ENCODE peak calls at places on chromosomes 11 and 22, in seven cellular contexts. One of them, this sample, is unnamed.

GRCh38 chr11:11263238-11264030 is 89.6 kb downstream of the CSNK2A3 start:
- DNase-seq in GM23338: peak; percentile 28
- DNase-seq in K562: no peak
- DNase-seq in uterus: peak; percentile 65
- DNase-seq in HL-60: no peak
- DNase-seq in suprapubic skin: no peak
- DNase-seq in A549: no peak
- DNase-seq in this sample: no peak

GRCh38 chr11:23688835-23689234 is 808.0 kb upstream of the LUZP2 start:
- DNase-seq in GM23338: no peak
- DNase-seq in K562: no peak
- DNase-seq in uterus: no peak
- DNase-seq in HL-60: no peak
- DNase-seq in suprapubic skin: no peak
- DNase-seq in A549: peak; percentile 1
- DNase-seq in this sample: no peak

GRCh38 chr22:49347376-49347775 is 480.3 kb downstream of the BRD1 start:
- DNase-seq in GM23338: no peak
- DNase-seq in K562: no peak
- DNase-seq in uterus: no peak
- DNase-seq in HL-60: no peak
- DNase-seq in suprapubic skin: peak; percentile 42
- DNase-seq in A549: no peak
- DNase-seq in this sample: no peak

GRCh38 chr11:85661972-85662664 is 2.8 kb downstream of the CREBZF start:
- DNase-seq in GM23338: no peak
- DNase-seq in K562: no peak
- DNase-seq in uterus: no peak
- DNase-seq in HL-60: no peak
- DNase-seq in suprapubic skin: no peak
- DNase-seq in A549: no peak
- DNase-seq in this sample: no peak

GRCh38 chr11:10407055-10407454 is 48.0 kb upstream of the AMPD3 start:
- DNase-seq in GM23338: no peak
- DNase-seq in K562: peak; percentile 39
- DNase-seq in uterus: no peak
- DNase-seq in HL-60: no peak
- DNase-seq in suprapubic skin: no peak
- DNase-seq in A549: peak; percentile 74
- DNase-seq in this sample: no peak

GRCh38 chr11:70255717-70256116 is 14.8 kb upstream of the PPFIA1 start:
- DNase-seq in GM23338: no peak
- DNase-seq in K562: no peak
- DNase-seq in uterus: peak; percentile 30
- DNase-seq in HL-60: no peak
- DNase-seq in suprapubic skin: no peak
- DNase-seq in A549: no peak
- DNase-seq in this sample: no peak

GRCh38 chr11:121250843-121251242 is 41.7 kb upstream of the SC5D start:
- DNase-seq in GM23338: no peak
- DNase-seq in K562: no peak
- DNase-seq in uterus: no peak
- DNase-seq in HL-60: no peak
- DNase-seq in suprapubic skin: no peak
- DNase-seq in A549: no peak
- DNase-seq in this sample: no peak

GRCh38 chr11:57515332-57516060 is at the start of gene SLC43A1:
- DNase-seq in GM23338: peak; percentile 57
- DNase-seq in K562: peak; percentile 85
- DNase-seq in uterus: peak; percentile 58
- DNase-seq in HL-60: peak; percentile 70
- DNase-seq in suprapubic skin: peak; percentile 73
- DNase-seq in A549: no peak
- DNase-seq in this sample: no peak

GRCh38 chr11:4183410-4184057 is 88.9 kb downstream of the RRM1 start:
- DNase-seq in GM23338: no peak
- DNase-seq in K562: no peak
- DNase-seq in uterus: no peak
- DNase-seq in HL-60: no peak
- DNase-seq in suprapubic skin: no peak
- DNase-seq in A549: no peak
- DNase-seq in this sample: no peak

GRCh38 chr11:43366597-43367121 is 7.9 kb downstream of the TTC17 start:
- DNase-seq in GM23338: no peak
- DNase-seq in K562: peak; percentile 39
- DNase-seq in uterus: no peak
- DNase-seq in HL-60: no peak
- DNase-seq in suprapubic skin: no peak
- DNase-seq in A549: no peak
- DNase-seq in this sample: no peak

GRCh38 chr11:68213135-68213515 is at the start of gene KMT5B:
- DNase-seq in GM23338: peak; percentile 72
- DNase-seq in K562: peak; percentile 53
- DNase-seq in uterus: peak; percentile 70
- DNase-seq in HL-60: no peak
- DNase-seq in suprapubic skin: no peak
- DNase-seq in A549: no peak
- DNase-seq in this sample: no peak

GRCh38 chr22:45968751-45969413 is 8.1 kb downstream of the WNT7B start:
- DNase-seq in GM23338: no peak
- DNase-seq in K562: no peak
- DNase-seq in uterus: no peak
- DNase-seq in HL-60: no peak
- DNase-seq in suprapubic skin: no peak
- DNase-seq in A549: no peak
- DNase-seq in this sample: no peak

GRCh38 chr11:122199661-122200060 is 83.6 kb upstream of the BLID start:
- DNase-seq in GM23338: no peak
- DNase-seq in K562: no peak
- DNase-seq in uterus: no peak
- DNase-seq in HL-60: no peak
- DNase-seq in suprapubic skin: no peak
- DNase-seq in A549: no peak
- DNase-seq in this sample: no peak

GRCh38 chr11:125662689-125663088 is 18.0 kb downstream of the ACRV1 start:
- DNase-seq in GM23338: no peak
- DNase-seq in K562: no peak
- DNase-seq in uterus: no peak
- DNase-seq in HL-60: no peak
- DNase-seq in suprapubic skin: no peak
- DNase-seq in A549: no peak
- DNase-seq in this sample: no peak

GRCh38 chr11:70799386-70799785 is 401.1 kb downstream of the CTTN start:
- DNase-seq in GM23338: no peak
- DNase-seq in K562: no peak
- DNase-seq in uterus: no peak
- DNase-seq in HL-60: no peak
- DNase-seq in suprapubic skin: no peak
- DNase-seq in A549: no peak
- DNase-seq in this sample: no peak

GRCh38 chr11:7637447-7638157 is 35.7 kb downstream of the CYB5R2 start:
- DNase-seq in GM23338: no peak
- DNase-seq in K562: no peak
- DNase-seq in uterus: peak; percentile 70
- DNase-seq in HL-60: no peak
- DNase-seq in suprapubic skin: no peak
- DNase-seq in A549: no peak
- DNase-seq in this sample: no peak

GRCh38 chr22:47045691-47046410 is 283.4 kb downstream of the TBC1D22A start:
- DNase-seq in GM23338: no peak
- DNase-seq in K562: no peak
- DNase-seq in uterus: no peak
- DNase-seq in HL-60: no peak
- DNase-seq in suprapubic skin: peak; percentile 56
- DNase-seq in A549: no peak
- DNase-seq in this sample: no peak

GRCh38 chr22:27207907-27208306 is 550.5 kb downstream of the MIAT start:
- DNase-seq in GM23338: no peak
- DNase-seq in K562: no peak
- DNase-seq in uterus: no peak
- DNase-seq in HL-60: no peak
- DNase-seq in suprapubic skin: no peak
- DNase-seq in A549: peak; percentile 68
- DNase-seq in this sample: no peak

GRCh38 chr22:42758929-42759629 is 38.4 kb upstream of the A4GALT start:
- DNase-seq in GM23338: peak; percentile 34
- DNase-seq in K562: no peak
- DNase-seq in uterus: no peak
- DNase-seq in HL-60: no peak
- DNase-seq in suprapubic skin: no peak
- DNase-seq in A549: peak; percentile 64
- DNase-seq in this sample: no peak

GRCh38 chr11:93279911-93280347 is 50.6 kb upstream of the DEUP1 start:
- DNase-seq in GM23338: no peak
- DNase-seq in K562: no peak
- DNase-seq in uterus: no peak
- DNase-seq in HL-60: no peak
- DNase-seq in suprapubic skin: no peak
- DNase-seq in A549: no peak
- DNase-seq in this sample: peak; percentile 48

GRCh38 chr11:35321532-35322320 is 97.6 kb downstream of the SLC1A2 start:
- DNase-seq in GM23338: no peak
- DNase-seq in K562: no peak
- DNase-seq in uterus: no peak
- DNase-seq in HL-60: no peak
- DNase-seq in suprapubic skin: no peak
- DNase-seq in A549: no peak
- DNase-seq in this sample: peak; percentile 46

GRCh38 chr11:108958446-108959123 is 293.7 kb downstream of the DDX10 start:
- DNase-seq in GM23338: no peak
- DNase-seq in K562: peak; percentile 22
- DNase-seq in uterus: no peak
- DNase-seq in HL-60: no peak
- DNase-seq in suprapubic skin: no peak
- DNase-seq in A549: peak; percentile 29
- DNase-seq in this sample: no peak

GRCh38 chr22:20418211-20418788 is 19.3 kb downstream of the SCARF2 start:
- DNase-seq in GM23338: peak; percentile 90
- DNase-seq in K562: peak; percentile 98
- DNase-seq in uterus: peak; percentile 85
- DNase-seq in HL-60: peak; percentile 41
- DNase-seq in suprapubic skin: peak; percentile 87
- DNase-seq in A549: peak; percentile 78
- DNase-seq in this sample: peak; percentile 80
- TF ChIP-seq CTCF in GM23338: peak; percentile 87
- TF ChIP-seq CTCF in K562: peak; percentile 100
- TF ChIP-seq CTCF in uterus: peak; percentile 87
- TF ChIP-seq CTCF in HL-60: peak; percentile 52
- TF ChIP-seq CTCF in suprapubic skin: peak; percentile 85
- TF ChIP-seq CTCF in A549: peak; percentile 82
- TF ChIP-seq CTCF in this sample: peak; percentile 87

DNA sequence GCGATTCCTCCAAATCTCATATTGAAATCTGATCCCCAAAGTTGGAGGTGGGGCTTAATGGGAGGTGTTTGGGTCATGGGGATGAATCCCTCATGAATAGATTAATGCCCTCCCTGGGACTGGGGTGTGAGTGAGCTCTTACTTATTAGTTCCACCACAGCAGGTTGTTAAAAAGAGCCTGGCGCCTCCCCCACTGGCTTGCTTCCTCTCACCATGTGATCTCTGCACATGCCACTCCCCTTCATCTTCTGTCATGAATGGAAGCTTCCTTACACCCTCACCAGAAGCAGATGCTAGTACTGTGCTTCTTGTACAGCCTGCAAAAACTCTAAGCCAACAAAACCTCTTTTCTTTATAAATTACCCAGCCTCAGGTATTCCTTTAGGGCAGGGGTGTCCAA is 8.8 kb downstream of the RRAS2 start:
- DNase-seq in GM23338: peak; percentile 75
- DNase-seq in K562: no peak
- DNase-seq in uterus: no peak
- DNase-seq in HL-60: no peak
- DNase-seq in suprapubic skin: no peak
- DNase-seq in A549: no peak
- DNase-seq in this sample: no peak
- H3K27ac ChIP-seq in GM23338: peak overlapping the region; percentile 74
- H3K27ac ChIP-seq in K562: no peak overlapping the region
- H3K27ac ChIP-seq in uterus: no peak overlapping the region
- H3K27ac ChIP-seq in HL-60: no peak overlapping the region
- H3K27ac ChIP-seq in suprapubic skin: no peak overlapping the region
- H3K27ac ChIP-seq in A549: no peak overlapping the region
- H3K27ac ChIP-seq in this sample: no peak overlapping the region

GRCh38 chr22:23775779-23776375 is 3.2 kb downstream of the MMP11 start:
- DNase-seq in GM23338: no peak
- DNase-seq in K562: no peak
- DNase-seq in uterus: no peak
- DNase-seq in HL-60: no peak
- DNase-seq in suprapubic skin: no peak
- DNase-seq in A549: peak; percentile 19
- DNase-seq in this sample: no peak
- TF ChIP-seq CTCF in GM23338: peak; percentile 12
- TF ChIP-seq CTCF in K562: no peak
- TF ChIP-seq CTCF in uterus: no peak
- TF ChIP-seq CTCF in HL-60: no peak
- TF ChIP-seq CTCF in suprapubic skin: no peak
- TF ChIP-seq CTCF in A549: no peak
- TF ChIP-seq CTCF in this sample: no peak

DNA sequence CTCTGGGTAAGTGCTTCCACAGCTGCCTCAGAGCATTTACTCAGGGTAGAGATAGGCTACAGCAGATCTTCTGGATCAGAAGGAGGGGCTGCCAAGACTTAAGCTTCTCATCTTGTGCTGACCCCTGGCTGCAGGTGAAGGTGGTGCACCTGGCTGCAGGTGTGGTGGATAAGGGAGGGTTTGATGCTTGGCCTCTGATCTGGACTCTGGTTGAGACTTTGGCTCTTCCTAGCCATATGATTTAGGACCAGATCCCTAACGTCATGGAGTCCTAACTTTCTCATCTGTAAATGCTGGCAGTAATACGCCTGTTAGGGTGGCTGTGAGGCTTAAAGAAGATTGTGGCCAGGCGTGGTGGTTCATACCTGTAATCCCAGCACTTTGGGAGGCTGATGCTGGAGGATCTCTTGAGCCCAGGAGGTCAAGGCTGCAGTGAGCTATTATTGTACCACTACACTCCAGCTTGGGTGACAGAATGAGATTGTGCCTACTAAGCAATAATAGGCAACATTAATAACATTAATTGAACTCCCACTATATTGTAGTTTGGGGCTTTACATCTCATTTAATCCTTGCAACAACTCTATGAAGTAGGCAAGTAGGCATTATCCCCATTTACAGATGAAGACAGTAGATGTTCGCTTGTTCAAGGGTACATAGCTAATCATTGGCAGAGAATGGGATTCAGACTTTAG is 10.7 kb downstream of the DTX4 start:
- DNase-seq in GM23338: peak; percentile 87
- DNase-seq in K562: peak; percentile 29
- DNase-seq in uterus: no peak
- DNase-seq in HL-60: no peak
- DNase-seq in suprapubic skin: no peak
- DNase-seq in A549: peak; percentile 23
- DNase-seq in this sample: peak; percentile 13
- H3K27ac ChIP-seq in GM23338: no peak overlapping the region
- H3K27ac ChIP-seq in K562: no peak overlapping the region
- H3K27ac ChIP-seq in uterus: no peak overlapping the region
- H3K27ac ChIP-seq in HL-60: no peak overlapping the region
- H3K27ac ChIP-seq in suprapubic skin: no peak overlapping the region
- H3K27ac ChIP-seq in A549: no peak overlapping the region
- H3K27ac ChIP-seq in this sample: no peak overlapping the region

GRCh38 chr11:16713594-16713993 is 24.9 kb upstream of the C11orf58 start:
- DNase-seq in GM23338: no peak
- DNase-seq in K562: no peak
- DNase-seq in uterus: no peak
- DNase-seq in HL-60: no peak
- DNase-seq in suprapubic skin: no peak
- DNase-seq in A549: no peak
- DNase-seq in this sample: no peak
- TF ChIP-seq CTCF in GM23338: no peak
- TF ChIP-seq CTCF in K562: no peak
- TF ChIP-seq CTCF in uterus: no peak
- TF ChIP-seq CTCF in HL-60: no peak
- TF ChIP-seq CTCF in suprapubic skin: no peak
- TF ChIP-seq CTCF in A549: no peak
- TF ChIP-seq CTCF in this sample: no peak

This sample was measured in WERI-Rb-1.